ENCODE peak calls at places on chromosome 15, in ten cellular contexts. N, M, R, A, H, V, G, T, B and S are unnamed samples.

GRCh38 chr15:58632789-58633188 is 116.7 kb downstream of the ADAM10 start:
- DNase-seq in M (no peak), B (no peak), V (no peak), T (no peak), A (no peak), H (no peak), N (no peak), G (no peak), R (no peak), S (no peak)

GRCh38 chr15:55357774-55358173 is 38.8 kb downstream of the PIGB start:
- DNase-seq in N (no peak), A (no peak), M (no peak), H (no peak), G (no peak), R (no peak), T (no peak), B (no peak), V (no peak), S (no peak)

GRCh38 chr15:101676965-101677364 is 24.8 kb upstream of the TM2D3 start:
- DNase-seq in B (no peak), A (no peak), H (no peak), R (no peak), T (no peak), M (no peak), V (no peak), N (no peak), G (no peak), S (no peak)

GRCh38 chr15:84812842-84813241 is 4.3 kb upstream of the ALPK3 start:
- DNase-seq in T (no peak), G (no peak), M (no peak), R (no peak), A (no peak), N (no peak), H (no peak), B (no peak), V (no peak), S (no peak)

GRCh38 chr15:64191971-64192830 is 29.4 kb upstream of the PPIB start:
- DNase-seq in M (no peak), N (no peak), H (no peak), V (no peak), A (no peak), G (no peak), B (no peak), T (no peak), R (no peak), S (no peak)

GRCh38 chr15:24039683-24040082 is 352.6 kb upstream of the NDN start:
- DNase-seq in N (no peak), B (no peak), G (no peak), T (no peak), V (no peak), M (no peak), R (no peak), H (no peak), A (no peak), S (no peak)

GRCh38 chr15:71294636-71295241 is 179.5 kb downstream of the THSD4 start:
- DNase-seq in T (no peak), G (no peak), B (no peak), M (peak), N (no peak), V (no peak), H (no peak), A (peak), R (no peak), S (no peak)

GRCh38 chr15:78061963-78062427 is 15.5 kb downstream of the TBC1D2B start:
- DNase-seq in A (no peak), H (no peak), G (no peak), T (peak), V (no peak), R (no peak), N (no peak), M (no peak), B (no peak), S (no peak)

GRCh38 chr15:48566669-48567068 is 78.8 kb downstream of the FBN1 start:
- DNase-seq in H (no peak), V (no peak), A (no peak), M (no peak), T (no peak), G (no peak), N (no peak), B (no peak), R (no peak), S (no peak)

GRCh38 chr15:100033140-100033857 is 300.1 kb upstream of the LYSMD4 start:
- DNase-seq in R (no peak), H (no peak), T (no peak), B (no peak), G (no peak), A (no peak), N (no peak), M (no peak), V (no peak), S (no peak)

GRCh38 chr15:63909819-63910437 is 76.2 kb upstream of the HERC1 start:
- DNase-seq in A (no peak), V (no peak), M (no peak), N (no peak), R (no peak), G (no peak), B (no peak), T (no peak), H (peak), S (no peak)

GRCh38 chr15:101650145-101650544 is 2.0 kb downstream of the TM2D3 start:
- DNase-seq in A (no peak), M (no peak), T (no peak), V (no peak), R (no peak), B (no peak), H (no peak), N (no peak), G (no peak), S (no peak)

GRCh38 chr15:28117591-28117990 is 18.5 kb upstream of the OCA2 start:
- DNase-seq in N (no peak), G (no peak), B (no peak), M (no peak), T (no peak), V (no peak), R (no peak), H (no peak), A (no peak), S (no peak)

GRCh38 chr15:29323557-29323956 is 53.9 kb upstream of the NSMCE3 start:
- DNase-seq in T (no peak), N (no peak), M (no peak), B (no peak), R (no peak), H (no peak), G (no peak), V (no peak), A (no peak), S (no peak)

GRCh38 chr15:78763796-78764241 is 47.4 kb downstream of the ADAMTS7 start:
- DNase-seq in V (no peak), A (no peak), R (no peak), B (no peak), G (peak), T (no peak), H (peak), N (no peak), M (no peak), S (no peak)

GRCh38 chr15:66566963-66567531 is 1.2 kb upstream of the LCTL start:
- DNase-seq in V (peak), G (no peak), R (no peak), H (no peak), T (peak), A (peak), N (peak), M (peak), B (peak), S (no peak)

GRCh38 chr15:66709884-66710283 is 7.8 kb downstream of the SMAD6 start:
- DNase-seq in T (no peak), A (no peak), B (no peak), M (no peak), V (no peak), H (no peak), N (no peak), R (no peak), G (no peak), S (no peak)

GRCh38 chr15:49038382-49038781 is 7.9 kb downstream of the SECISBP2L start:
- DNase-seq in M (no peak), G (no peak), T (no peak), H (no peak), N (no peak), A (no peak), R (no peak), B (no peak), V (no peak), S (no peak)

GRCh38 chr15:59372352-59373211 is at the start of gene MYO1E:
- DNase-seq in T (no peak), B (peak), V (peak), A (peak), M (peak), G (peak), N (peak), H (peak), R (peak), S (peak)

GRCh38 chr15:69810441-69811071 is 287.2 kb downstream of the TLE3 start:
- DNase-seq in H (no peak), R (no peak), N (no peak), B (no peak), V (no peak), T (no peak), M (no peak), G (no peak), A (no peak), S (no peak)

GRCh38 chr15:89015412-89016097 is 72.7 kb upstream of the ABHD2 start:
- DNase-seq in H (no peak), B (no peak), M (no peak), T (no peak), V (no peak), R (no peak), A (no peak), G (no peak), N (no peak), S (no peak)

GRCh38 chr15:59317211-59317610 is 55.5 kb downstream of the MYO1E start:
- DNase-seq in G (no peak), H (no peak), T (no peak), A (no peak), N (no peak), V (no peak), B (no peak), R (no peak), M (no peak), S (no peak)

DNA sequence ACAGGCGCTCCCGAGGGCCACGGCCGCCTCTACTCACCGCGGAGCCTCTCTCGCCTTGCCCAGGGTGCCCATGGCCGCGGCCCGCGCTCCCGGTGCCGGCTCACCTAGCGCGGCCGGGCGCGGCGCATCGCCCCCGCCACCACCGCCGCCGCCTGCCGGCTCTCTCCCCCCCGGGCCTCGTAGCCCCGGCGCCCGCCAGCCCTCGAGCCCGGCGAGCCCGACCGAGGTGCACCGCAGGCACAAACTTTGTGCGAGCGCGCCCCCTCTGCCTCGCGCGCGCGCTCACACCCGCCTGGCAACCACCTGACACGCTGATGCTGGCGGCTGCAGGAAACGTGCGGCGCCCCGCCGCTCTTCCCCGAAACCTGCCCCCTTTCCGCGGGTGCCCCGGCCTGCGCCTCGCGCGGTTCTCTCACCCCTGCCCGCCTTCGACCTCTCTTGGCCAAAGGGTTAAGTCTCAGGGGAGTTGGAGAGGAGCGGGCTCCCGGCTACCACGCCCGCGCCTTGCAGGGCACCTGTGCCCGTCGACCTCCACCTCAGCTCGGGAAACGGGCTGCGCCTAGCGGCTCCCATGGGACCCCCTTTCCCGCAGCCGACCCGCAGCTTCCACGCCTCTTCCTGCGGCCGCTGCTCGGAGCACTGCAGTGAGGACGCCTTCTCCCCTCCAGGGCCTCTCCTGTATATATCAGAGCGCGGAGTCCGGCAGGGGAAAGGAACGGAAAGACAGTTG is at the start of gene RASGRP1:
- DNase-seq in A (no peak), G (no peak), V (no peak), T (peak), H (peak), R (peak), B (peak), M (peak), N (peak), S (peak)
- TF ChIP-seq POLR2AphosphoS5 in A (no peak), G (no peak), V (no peak), T (no peak), H (no peak), R (no peak), B (no peak), M (peak), N (no peak), S (no peak)

GRCh38 chr15:46710561-46710960 is 1006.7 kb upstream of the SEMA6D start:
- DNase-seq in V (no peak), G (no peak), A (no peak), R (no peak), M (no peak), H (no peak), T (no peak), B (no peak), N (no peak), S (no peak)
- TF ChIP-seq POLR2AphosphoS5 in V (no peak), G (no peak), A (no peak), R (no peak), M (no peak), H (no peak), T (no peak), B (no peak), N (no peak), S (no peak)

GRCh38 chr15:60551147-60551780 is 72.3 kb upstream of the ICE2 start:
- DNase-seq in R (no peak), G (no peak), T (no peak), B (no peak), V (no peak), M (no peak), A (no peak), H (no peak), N (no peak), S (no peak)
- TF ChIP-seq POLR2AphosphoS5 in R (no peak), G (no peak), T (no peak), B (no peak), V (no peak), M (no peak), A (no peak), H (no peak), N (no peak), S (no peak)

GRCh38 chr15:57610130-57610529 is 18.4 kb downstream of the MYZAP start:
- DNase-seq in H (no peak), T (no peak), G (no peak), B (peak), V (no peak), N (no peak), R (peak), A (peak), M (peak), S (peak)
- TF ChIP-seq POLR2AphosphoS5 in H (peak), T (no peak), G (no peak), B (peak), V (no peak), N (no peak), R (peak), A (peak), M (peak), S (no peak)

DNA sequence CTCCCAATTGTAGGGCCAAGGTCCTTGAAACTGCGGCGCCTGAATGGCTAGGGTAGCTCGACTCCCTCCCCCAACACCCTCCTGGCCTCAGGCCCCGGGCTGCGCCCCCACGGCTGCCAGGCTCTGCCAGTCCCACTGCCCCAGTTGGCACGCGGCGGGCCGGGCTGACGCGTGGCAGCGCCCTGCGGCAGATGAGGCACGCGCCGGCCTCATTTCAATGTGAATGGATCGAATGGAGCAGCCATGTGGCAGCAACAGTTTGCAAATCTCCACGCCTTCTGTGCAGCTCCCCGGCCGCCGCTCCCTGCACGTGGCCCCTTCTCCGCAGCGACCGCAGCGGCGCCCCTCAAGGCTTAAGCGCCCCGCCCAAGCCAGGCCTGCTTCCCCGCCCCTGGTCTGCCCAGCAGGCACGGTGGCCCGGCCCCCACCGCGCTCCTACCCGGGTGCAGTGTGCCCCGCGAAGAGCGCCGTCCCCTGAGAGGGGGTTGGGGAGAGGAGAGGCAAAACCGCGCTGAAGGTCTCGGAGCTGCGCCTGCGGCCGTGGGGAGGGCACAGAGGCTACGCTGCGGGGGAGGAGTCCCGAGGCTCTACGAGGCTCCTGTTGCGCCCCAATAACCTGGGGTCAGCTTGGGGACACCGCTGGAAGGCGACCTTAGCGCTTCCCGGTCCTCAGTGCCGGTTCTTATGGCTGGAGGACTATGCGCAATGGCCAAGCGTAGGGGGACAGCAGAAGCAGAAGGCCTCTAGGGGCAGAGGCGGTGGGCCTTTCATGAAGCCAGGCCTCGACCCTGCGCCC is 3.1 kb upstream of the DLL4 start:
- DNase-seq in R (no peak), B (no peak), G (no peak), H (peak), A (no peak), T (peak), M (peak), V (no peak), N (no peak), S (no peak)
- TF ChIP-seq POLR2AphosphoS5 in R (no peak), B (no peak), G (no peak), H (no peak), A (no peak), T (no peak), M (no peak), V (no peak), N (no peak), S (no peak)

GRCh38 chr15:33013827-33014445 is 180.6 kb downstream of the FMN1 start:
- DNase-seq in M (no peak), R (no peak), H (no peak), V (peak), G (no peak), N (no peak), T (no peak), A (peak), B (no peak), S (no peak)
- TF ChIP-seq POLR2AphosphoS5 in M (no peak), R (no peak), H (no peak), V (no peak), G (no peak), N (no peak), T (no peak), A (no peak), B (no peak), S (no peak)

GRCh38 chr15:41801185-41801584 is 26.7 kb upstream of the JMJD7 start:
- DNase-seq in H (no peak), A (no peak), T (no peak), G (no peak), M (no peak), V (no peak), N (no peak), B (no peak), R (no peak), S (no peak)

GRCh38 chr15:41799488-41799805 is 25.2 kb downstream of the MAPKBP1 start:
- DNase-seq in B (no peak), R (no peak), H (no peak), A (no peak), N (no peak), G (no peak), V (no peak), T (no peak), M (no peak), S (no peak)

GRCh38 chr15:41797194-41797593 is 22.9 kb downstream of the MAPKBP1 start:
- DNase-seq in A (no peak), H (no peak), N (no peak), T (no peak), G (no peak), M (no peak), R (no peak), B (no peak), V (no peak), S (no peak)

GRCh38 chr15:41796457-41796856 is 22.2 kb downstream of the MAPKBP1 start:
- DNase-seq in N (no peak), G (no peak), T (no peak), B (no peak), R (no peak), V (no peak), A (no peak), H (no peak), M (no peak), S (no peak)

GRCh38 chr15:41798607-41799487 is 24.6 kb downstream of the MAPKBP1 start:
- DNase-seq in A (no peak), M (no peak), R (no peak), T (no peak), V (no peak), G (no peak), B (no peak), H (no peak), N (no peak), S (no peak)
- TF ChIP-seq POLR2AphosphoS5 in A (no peak), M (no peak), R (no peak), T (no peak), V (no peak), G (no peak), B (no peak), H (no peak), N (no peak), S (no peak)